ENCODE peak calls at places on chromosomes 12 and 14, in six cellular contexts. One of them, this sample, is unnamed.

GRCh38 chr12:93938921-93939320 is 209.5 kb upstream of the PLXNC1 start:
- DNase-seq in activated CD4-positive, alpha-beta T cell treated with anti-CD3 and anti-CD28 coated beads, Interleukin-2, amount 10 ng/mL, durations not matched to agents 7 days and 5 days: no peak
- DNase-seq in AG08395: peak
- DNase-seq in GM19239: no peak
- DNase-seq in DMS 273 treated with DMSO at 0.1 percent for 48 hours: no peak
- DNase-seq in fibroblast of mammary gland: no peak
- DNase-seq in this sample: no peak

GRCh38 chr12:19692091-19692490 is 252.8 kb downstream of the AEBP2 start:
- DNase-seq in GM19239: no peak
- DNase-seq in activated CD4-positive, alpha-beta T cell treated with anti-CD3 and anti-CD28 coated beads, Interleukin-2, amount 10 ng/mL, durations not matched to agents 7 days and 5 days: no peak
- DNase-seq in fibroblast of mammary gland: no peak
- DNase-seq in AG08395: no peak
- DNase-seq in DMS 273 treated with DMSO at 0.1 percent for 48 hours: no peak
- DNase-seq in this sample: no peak

GRCh38 chr12:9707864-9708808 is 24.8 kb downstream of the CLECL1 start:
- DNase-seq in fibroblast of mammary gland: peak
- DNase-seq in activated CD4-positive, alpha-beta T cell treated with anti-CD3 and anti-CD28 coated beads, Interleukin-2, amount 10 ng/mL, durations not matched to agents 7 days and 5 days: peak
- DNase-seq in DMS 273 treated with DMSO at 0.1 percent for 48 hours: no peak
- DNase-seq in GM19239: no peak
- DNase-seq in AG08395: peak
- DNase-seq in this sample: peak

GRCh38 chr12:13591488-13591887 is 389.9 kb downstream of the GRIN2B start:
- DNase-seq in AG08395: no peak
- DNase-seq in activated CD4-positive, alpha-beta T cell treated with anti-CD3 and anti-CD28 coated beads, Interleukin-2, amount 10 ng/mL, durations not matched to agents 7 days and 5 days: no peak
- DNase-seq in fibroblast of mammary gland: no peak
- DNase-seq in GM19239: no peak
- DNase-seq in DMS 273 treated with DMSO at 0.1 percent for 48 hours: no peak
- DNase-seq in this sample: no peak

GRCh38 chr12:6356374-6356820 is 14.5 kb upstream of the TNFRSF1A start:
- DNase-seq in fibroblast of mammary gland: no peak
- DNase-seq in activated CD4-positive, alpha-beta T cell treated with anti-CD3 and anti-CD28 coated beads, Interleukin-2, amount 10 ng/mL, durations not matched to agents 7 days and 5 days: no peak
- DNase-seq in GM19239: no peak
- DNase-seq in AG08395: no peak
- DNase-seq in DMS 273 treated with DMSO at 0.1 percent for 48 hours: no peak
- DNase-seq in this sample: no peak

GRCh38 chr12:67354966-67355365 is 85.8 kb downstream of the CAND1 start:
- DNase-seq in DMS 273 treated with DMSO at 0.1 percent for 48 hours: no peak
- DNase-seq in activated CD4-positive, alpha-beta T cell treated with anti-CD3 and anti-CD28 coated beads, Interleukin-2, amount 10 ng/mL, durations not matched to agents 7 days and 5 days: no peak
- DNase-seq in fibroblast of mammary gland: peak
- DNase-seq in GM19239: no peak
- DNase-seq in AG08395: no peak
- DNase-seq in this sample: no peak

GRCh38 chr12:87280893-87281292 is 748.3 kb downstream of the C12orf50 start:
- DNase-seq in fibroblast of mammary gland: no peak
- DNase-seq in activated CD4-positive, alpha-beta T cell treated with anti-CD3 and anti-CD28 coated beads, Interleukin-2, amount 10 ng/mL, durations not matched to agents 7 days and 5 days: no peak
- DNase-seq in GM19239: no peak
- DNase-seq in AG08395: no peak
- DNase-seq in DMS 273 treated with DMSO at 0.1 percent for 48 hours: no peak
- DNase-seq in this sample: no peak

GRCh38 chr12:112468041-112468440 is 49.3 kb downstream of the PTPN11 start:
- DNase-seq in fibroblast of mammary gland: no peak
- DNase-seq in AG08395: no peak
- DNase-seq in activated CD4-positive, alpha-beta T cell treated with anti-CD3 and anti-CD28 coated beads, Interleukin-2, amount 10 ng/mL, durations not matched to agents 7 days and 5 days: no peak
- DNase-seq in DMS 273 treated with DMSO at 0.1 percent for 48 hours: no peak
- DNase-seq in GM19239: no peak
- DNase-seq in this sample: no peak

GRCh38 chr12:58313091-58313855 is 371.9 kb downstream of the ATP23 start:
- DNase-seq in AG08395: peak
- DNase-seq in activated CD4-positive, alpha-beta T cell treated with anti-CD3 and anti-CD28 coated beads, Interleukin-2, amount 10 ng/mL, durations not matched to agents 7 days and 5 days: no peak
- DNase-seq in GM19239: no peak
- DNase-seq in fibroblast of mammary gland: peak
- DNase-seq in DMS 273 treated with DMSO at 0.1 percent for 48 hours: no peak
- DNase-seq in this sample: no peak

GRCh38 chr12:80419660-80420059 is 24.4 kb upstream of the PTPRQ start:
- DNase-seq in fibroblast of mammary gland: no peak
- DNase-seq in activated CD4-positive, alpha-beta T cell treated with anti-CD3 and anti-CD28 coated beads, Interleukin-2, amount 10 ng/mL, durations not matched to agents 7 days and 5 days: no peak
- DNase-seq in AG08395: no peak
- DNase-seq in DMS 273 treated with DMSO at 0.1 percent for 48 hours: no peak
- DNase-seq in GM19239: no peak
- DNase-seq in this sample: no peak

GRCh38 chr12:68358532-68359485 is 26.6 kb upstream of the MDM1 start:
- DNase-seq in GM19239: no peak
- DNase-seq in AG08395: peak
- DNase-seq in activated CD4-positive, alpha-beta T cell treated with anti-CD3 and anti-CD28 coated beads, Interleukin-2, amount 10 ng/mL, durations not matched to agents 7 days and 5 days: peak
- DNase-seq in DMS 273 treated with DMSO at 0.1 percent for 48 hours: peak
- DNase-seq in fibroblast of mammary gland: peak
- DNase-seq in this sample: peak

GRCh38 chr12:78928200-78929074 is 63.9 kb downstream of the SYT1 start:
- DNase-seq in DMS 273 treated with DMSO at 0.1 percent for 48 hours: no peak
- DNase-seq in GM19239: no peak
- DNase-seq in AG08395: no peak
- DNase-seq in activated CD4-positive, alpha-beta T cell treated with anti-CD3 and anti-CD28 coated beads, Interleukin-2, amount 10 ng/mL, durations not matched to agents 7 days and 5 days: no peak
- DNase-seq in fibroblast of mammary gland: peak
- DNase-seq in this sample: no peak

GRCh38 chr14:93150227-93151206 is 34.2 kb downstream of the MOAP1 start:
- DNase-seq in fibroblast of mammary gland: no peak
- DNase-seq in AG08395: no peak
- DNase-seq in GM19239: no peak
- DNase-seq in DMS 273 treated with DMSO at 0.1 percent for 48 hours: no peak
- DNase-seq in activated CD4-positive, alpha-beta T cell treated with anti-CD3 and anti-CD28 coated beads, Interleukin-2, amount 10 ng/mL, durations not matched to agents 7 days and 5 days: no peak
- DNase-seq in this sample: no peak

GRCh38 chr12:90951418-90952110 is 3.4 kb downstream of the CCER1 start:
- DNase-seq in fibroblast of mammary gland: no peak
- DNase-seq in AG08395: no peak
- DNase-seq in GM19239: no peak
- DNase-seq in activated CD4-positive, alpha-beta T cell treated with anti-CD3 and anti-CD28 coated beads, Interleukin-2, amount 10 ng/mL, durations not matched to agents 7 days and 5 days: no peak
- DNase-seq in DMS 273 treated with DMSO at 0.1 percent for 48 hours: no peak
- DNase-seq in this sample: no peak

GRCh38 chr12:87344699-87345098 is 684.5 kb downstream of the C12orf50 start:
- DNase-seq in DMS 273 treated with DMSO at 0.1 percent for 48 hours: no peak
- DNase-seq in GM19239: no peak
- DNase-seq in activated CD4-positive, alpha-beta T cell treated with anti-CD3 and anti-CD28 coated beads, Interleukin-2, amount 10 ng/mL, durations not matched to agents 7 days and 5 days: no peak
- DNase-seq in AG08395: no peak
- DNase-seq in fibroblast of mammary gland: no peak
- DNase-seq in this sample: no peak

GRCh38 chr14:80996049-80996901 is 40.9 kb downstream of the TSHR start:
- DNase-seq in GM19239: peak
- DNase-seq in DMS 273 treated with DMSO at 0.1 percent for 48 hours: peak
- DNase-seq in activated CD4-positive, alpha-beta T cell treated with anti-CD3 and anti-CD28 coated beads, Interleukin-2, amount 10 ng/mL, durations not matched to agents 7 days and 5 days: peak
- DNase-seq in fibroblast of mammary gland: peak
- DNase-seq in AG08395: peak
- DNase-seq in this sample: peak

GRCh38 chr14:21043387-21044105 is 1.4 kb downstream of the RNASE7 start:
- DNase-seq in GM19239: no peak
- DNase-seq in activated CD4-positive, alpha-beta T cell treated with anti-CD3 and anti-CD28 coated beads, Interleukin-2, amount 10 ng/mL, durations not matched to agents 7 days and 5 days: no peak
- DNase-seq in AG08395: no peak
- DNase-seq in fibroblast of mammary gland: no peak
- DNase-seq in DMS 273 treated with DMSO at 0.1 percent for 48 hours: no peak
- DNase-seq in this sample: peak

GRCh38 chr14:102362084-102362483 is 606 bp downstream of the CINP start:
- DNase-seq in fibroblast of mammary gland: peak
- DNase-seq in GM19239: peak
- DNase-seq in AG08395: peak
- DNase-seq in activated CD4-positive, alpha-beta T cell treated with anti-CD3 and anti-CD28 coated beads, Interleukin-2, amount 10 ng/mL, durations not matched to agents 7 days and 5 days: peak
- DNase-seq in DMS 273 treated with DMSO at 0.1 percent for 48 hours: no peak
- DNase-seq in this sample: no peak

This sample was measured in SHP77.